ENCODE peak calls at places on chromosome 6, in five cellular contexts. G is anterior cingulate cortex, H is non-pigmented ciliary epithelial cell, E is dermis blood vessel endothelial cell, P is neural progenitor cell. T is an unnamed sample.

GRCh38 chr6:29557320-29557719 is 2.2 kb downstream of the UBD start:
- DNase-seq in P (no peak), G (no peak), E (no peak), H (no peak), T (no peak)

GRCh38 chr6:24838994-24839393 is 40.3 kb upstream of the ARMH2 start:
- DNase-seq in G (no peak), P (no peak), E (no peak), H (no peak), T (no peak)

GRCh38 chr6:24569811-24570210 is 75.0 kb downstream of the ALDH5A1 start:
- DNase-seq in G (no peak), H (no peak), P (no peak), E (no peak), T (no peak)

GRCh38 chr6:54076159-54076789 is 35.0 kb upstream of the MLIP start:
- DNase-seq in P (no peak), E (no peak), G (no peak), H (no peak), T (no peak)

GRCh38 chr6:140773276-140773675 is 1359.4 kb upstream of the GJE1 start:
- DNase-seq in G (no peak), P (no peak), H (peak), E (peak), T (no peak)

GRCh38 chr6:31202259-31203166 is 32.0 kb upstream of the POU5F1 start:
- DNase-seq in E (peak), H (no peak), G (no peak), P (no peak), T (no peak)

GRCh38 chr6:8132130-8132529 is 29.8 kb upstream of the EEF1E1 start:
- DNase-seq in H (no peak), G (no peak), P (no peak), E (no peak), T (no peak)

GRCh38 chr6:75094614-75095321 is 111.1 kb downstream of the COL12A1 start:
- DNase-seq in G (no peak), H (peak), E (no peak), P (no peak), T (no peak)

GRCh38 chr6:83505376-83505775 is 7.0 kb upstream of the PRSS35 start:
- DNase-seq in P (peak), G (no peak), H (no peak), E (no peak), T (peak)

GRCh38 chr6:2857580-2858337 is 16.1 kb upstream of the SERPINB1 start:
- DNase-seq in P (no peak), G (no peak), H (no peak), E (peak), T (peak)

GRCh38 chr6:21942910-21943309 is 349.4 kb downstream of the SOX4 start:
- DNase-seq in H (no peak), P (no peak), G (no peak), E (peak), T (no peak)

GRCh38 chr6:147506704-147507114 is 1.8 kb upstream of the SAMD5 start:
- DNase-seq in G (no peak), H (no peak), E (peak), P (peak), T (peak)

GRCh38 chr6:44603044-44603686 is 215.7 kb downstream of the CDC5L start:
- DNase-seq in P (no peak), E (no peak), G (no peak), H (no peak), T (no peak)

GRCh38 chr6:102619585-102619984 is 1226.1 kb downstream of the GRIK2 start:
- DNase-seq in P (peak), E (no peak), H (no peak), G (no peak), T (no peak)

GRCh38 chr6:133040025-133040838 is 200.9 kb upstream of the EYA4 start:
- DNase-seq in E (peak), P (peak), H (no peak), G (no peak), T (no peak)

GRCh38 chr6:144343736-144344428 is 58.7 kb downstream of the UTRN start:
- DNase-seq in G (no peak), H (no peak), P (no peak), E (peak), T (no peak)

GRCh38 chr6:2641044-2641673 is 109.6 kb downstream of the MYLK4 start:
- DNase-seq in G (no peak), H (no peak), P (no peak), E (no peak), T (no peak)

GRCh38 chr6:53437557-53438202 is 88.9 kb upstream of the ELOVL5 start:
- DNase-seq in G (peak), H (peak), E (peak), P (peak), T (peak)

GRCh38 chr6:150072201-150072600 is 3.3 kb upstream of the ULBP3 start:
- DNase-seq in E (peak), P (no peak), G (no peak), H (no peak), T (peak)

GRCh38 chr6:151087861-151088598 is 151.7 kb upstream of the AKAP12 start:
- DNase-seq in P (no peak), H (no peak), E (no peak), G (no peak), T (peak)

GRCh38 chr6:6943411-6943810 is 164.3 kb upstream of the RREB1 start:
- DNase-seq in G (no peak), H (no peak), P (no peak), E (no peak), T (no peak)

GRCh38 chr6:4133941-4134838 is 1.2 kb downstream of the ECI2 start:
- DNase-seq in P (peak), E (peak), G (no peak), H (no peak), T (peak)

GRCh38 chr6:24489881-24490280 is 503 bp upstream of the GPLD1 start:
- DNase-seq in E (no peak), P (no peak), H (no peak), G (no peak), T (no peak)

GRCh38 chr6:99092009-99092408 is 144.3 kb upstream of the FBXL4 start:
- DNase-seq in E (no peak), G (no peak), H (no peak), P (no peak), T (no peak)

GRCh38 chr6:1576711-1577110 is 33.0 kb upstream of the FOXC1 start:
- DNase-seq in E (no peak), P (no peak), H (no peak), G (no peak), T (no peak)

GRCh38 chr6:30888472-30889137 is 4.3 kb downstream of the DDR1 start:
- DNase-seq in H (no peak), G (peak), E (peak), P (no peak), T (no peak)

GRCh38 chr6:164690241-164690640 is 619.2 kb downstream of the C6orf118 start:
- DNase-seq in P (no peak), G (no peak), E (no peak), H (no peak), T (no peak)

GRCh38 chr6:64679411-64679810 is 1027.6 kb downstream of the EYS start:
- DNase-seq in H (peak), G (no peak), P (no peak), E (no peak), T (no peak)

GRCh38 chr6:158058156-158058723 is 76.6 kb downstream of the SYNJ2 start:
- DNase-seq in P (no peak), G (no peak), H (no peak), E (no peak), T (no peak)

T was measured in adrenal gland.